ENCODE peak calls at places on chromosomes 7 and 10, in four cellular contexts. C, Z, I and K are unnamed samples.

GRCh38 chr10:72173635-72174296 is 42.0 kb upstream of the ANAPC16 start:
- DNase-seq in C (no peak), Z (no peak), I (peak; percentile 81), K (no peak)

GRCh38 chr7:25350074-25350473 is 121.8 kb upstream of the NPVF start:
- DNase-seq in C (no peak), Z (no peak), I (no peak), K (no peak)

GRCh38 chr7:78218051-78218450 is 419.5 kb downstream of the PHTF2 start:
- DNase-seq in C (no peak), Z (no peak), I (peak; percentile 76), K (no peak)

GRCh38 chr7:43058271-43059066 is 54.0 kb upstream of the HECW1 start:
- DNase-seq in C (no peak), Z (no peak), I (no peak), K (no peak)

GRCh38 chr7:82433507-82433906 is 10.1 kb downstream of the CACNA2D1 start:
- DNase-seq in C (no peak), Z (no peak), I (no peak), K (no peak)

GRCh38 chr10:44742169-44742732 is 168.9 kb upstream of the TMEM72 start:
- DNase-seq in C (no peak), Z (no peak), I (no peak), K (no peak)

GRCh38 chr10:1631282-1631681 is 106.0 kb downstream of the ADARB2 start:
- DNase-seq in C (no peak), Z (peak; percentile 32), I (no peak), K (no peak)

GRCh38 chr10:104127411-104127810 is 5.4 kb downstream of the SFR1 start:
- DNase-seq in C (peak; percentile 28), Z (peak; percentile 84), I (no peak), K (peak; percentile 53)

GRCh38 chr10:88892223-88892967 is 12.3 kb downstream of the STAMBPL1 start:
- DNase-seq in C (no peak), Z (no peak), I (peak; percentile 81), K (peak; percentile 21)